ENCODE peak calls at places on chromosomes 6 and 20, in five cellular contexts. C is neuronal stem cell, K is mesenchymal stem cell, A is H1, I is trophoblast cell. U is an unnamed sample.

GRCh38 chr20:62336329-62336728 is 30.8 kb downstream of the LAMA5 start:
- DNase-seq in C (no peak), K (no peak), A (no peak), I (peak; percentile 47), U (no peak)

GRCh38 chr6:4413073-4413472 is 277.7 kb upstream of the ECI2 start:
- DNase-seq in C (no peak), K (peak; percentile 49), A (no peak), I (no peak), U (no peak)

GRCh38 chr6:27839303-27840081 is 72.7 kb downstream of the OR2B2 start:
- DNase-seq in C (no peak), K (peak; percentile 72), A (no peak), I (peak; percentile 10), U (no peak)

GRCh38 chr6:101232946-101233345 is 160.6 kb upstream of the GRIK2 start:
- DNase-seq in C (no peak), K (no peak), A (no peak), I (no peak), U (no peak)

GRCh38 chr6:11522819-11523218 is 14.7 kb upstream of the TMEM170B start:
- DNase-seq in C (no peak), K (no peak), A (no peak), I (no peak), U (no peak)

GRCh38 chr20:10864076-10864672 is 190.4 kb upstream of the JAG1 start:
- DNase-seq in C (no peak), K (peak; percentile 6), A (no peak), I (no peak), U (peak; percentile 47)

GRCh38 chr20:37343212-37343993 is 2.5 kb upstream of the SRC start:
- DNase-seq in C (no peak), K (no peak), A (no peak), I (no peak), U (no peak)

GRCh38 chr6:157999100-158000051 is 17.7 kb downstream of the SYNJ2 start:
- DNase-seq in C (no peak), K (no peak), A (no peak), I (no peak), U (no peak)

GRCh38 chr20:2879148-2879547 is 5.9 kb downstream of the PTPRA start:
- DNase-seq in C (no peak), K (no peak), A (no peak), I (no peak), U (no peak)

GRCh38 chr20:33702861-33703260 is 16.7 kb upstream of the E2F1 start:
- DNase-seq in C (no peak), K (no peak), A (no peak), I (no peak), U (no peak)

GRCh38 chr20:4713401-4713800 is 8.3 kb upstream of the PRND start:
- DNase-seq in C (no peak), K (no peak), A (no peak), I (peak; percentile 77), U (no peak)

GRCh38 chr6:68038815-68039408 is 596.2 kb upstream of the ADGRB3 start:
- DNase-seq in C (no peak), K (no peak), A (peak; percentile 52), I (no peak), U (peak; percentile 70)

GRCh38 chr20:11521831-11522230 is 395.9 kb upstream of the BTBD3 start:
- DNase-seq in C (no peak), K (no peak), A (no peak), I (no peak), U (no peak)

GRCh38 chr6:85660181-85660611 is 17.5 kb upstream of the SYNCRIP start:
- DNase-seq in C (no peak), K (peak; percentile 93), A (no peak), I (no peak), U (no peak)

GRCh38 chr6:44512868-44513641 is 125.5 kb downstream of the CDC5L start:
- DNase-seq in C (no peak), K (no peak), A (peak; percentile 26), I (no peak), U (peak; percentile 24)

GRCh38 chr6:129671442-129672344 is 38.3 kb downstream of the ARHGAP18 start:
- DNase-seq in C (no peak), K (no peak), A (no peak), I (no peak), U (no peak)

GRCh38 chr20:14700641-14700965 is 363.2 kb upstream of the FLRT3 start:
- DNase-seq in C (no peak), K (peak; percentile 20), A (no peak), I (no peak), U (no peak)

GRCh38 chr6:163392533-163392932 is 22.0 kb upstream of the QKI start:
- DNase-seq in C (no peak), K (peak; percentile 46), A (no peak), I (peak; percentile 96), U (no peak)

DNA sequence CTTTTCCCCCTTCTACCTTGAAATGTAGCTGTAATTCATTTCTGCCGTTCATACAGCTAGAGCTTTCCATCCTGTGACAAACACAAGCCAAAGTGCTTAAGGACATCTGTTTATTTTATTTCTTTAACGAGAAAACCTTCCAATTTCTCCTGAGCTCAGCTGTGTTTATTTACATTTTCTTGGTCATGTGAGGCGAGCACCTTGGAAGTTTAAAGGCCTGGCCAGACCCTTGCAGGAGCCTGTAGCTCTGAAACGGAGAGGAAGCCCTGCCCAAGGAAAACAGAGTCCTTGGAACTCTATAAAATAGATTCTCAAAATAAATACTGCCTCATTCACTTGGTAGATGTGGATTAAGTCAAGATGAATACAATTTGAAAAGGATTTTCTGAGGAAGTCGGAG is 223.1 kb downstream of the EYA2 start:
- DNase-seq in C (no peak), K (no peak), A (no peak), I (no peak), U (no peak)
- H3K4me2 ChIP-seq in C (no peak overlapping the region), K (no peak overlapping the region), A (no peak overlapping the region), I (no peak overlapping the region), U (no peak overlapping the region)

GRCh38 chr20:24608926-24609667 is 139.7 kb downstream of the SYNDIG1 start:
- DNase-seq in C (no peak), K (no peak), A (no peak), I (no peak), U (no peak)

GRCh38 chr20:24611360-24612140 is 142.1 kb downstream of the SYNDIG1 start:
- DNase-seq in C (no peak), K (no peak), A (no peak), I (no peak), U (no peak)

GRCh38 chr20:24610341-24611115 is 141.1 kb downstream of the SYNDIG1 start:
- DNase-seq in C (no peak), K (no peak), A (no peak), I (no peak), U (no peak)

GRCh38 chr20:24607402-24607801 is 138.0 kb downstream of the SYNDIG1 start:
- DNase-seq in C (no peak), K (no peak), A (no peak), I (no peak), U (no peak)

DNA sequence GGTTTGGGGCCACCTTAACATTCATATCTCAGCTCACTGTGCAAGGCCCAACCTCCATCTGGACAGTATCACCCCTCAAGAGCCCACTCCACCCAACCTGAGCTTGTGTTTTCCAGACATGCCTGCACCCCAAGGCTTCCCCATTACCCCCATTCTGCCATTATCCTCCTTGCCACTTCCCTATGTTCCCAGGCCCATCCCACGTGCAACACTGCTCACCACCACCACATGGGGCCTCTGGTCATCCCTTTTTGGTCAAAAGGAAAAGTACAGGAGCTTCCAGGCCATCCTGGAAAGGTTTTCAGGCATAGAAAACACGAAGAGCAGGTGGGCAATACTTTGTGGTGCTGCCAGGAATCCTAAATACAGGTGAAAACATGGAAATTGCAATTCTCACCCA is 140.3 kb downstream of the SYNDIG1 start:
- DNase-seq in C (no peak), K (no peak), A (no peak), I (no peak), U (no peak)
- H2BK12ac ChIP-seq in C (no peak overlapping the region), K (no peak overlapping the region), A (peak overlapping the region; percentile 1), I (no peak overlapping the region), U (no peak overlapping the region)

GRCh38 chr6:87905101-87905517 is 142.5 kb upstream of the SPACA1 start:
- DNase-seq in C (no peak), K (no peak), A (no peak), I (no peak), U (no peak)

GRCh38 chr6:87909849-87910248 is 137.8 kb upstream of the SPACA1 start:
- DNase-seq in C (no peak), K (no peak), A (no peak), I (no peak), U (no peak)

GRCh38 chr6:87912102-87912501 is 135.5 kb upstream of the SPACA1 start:
- DNase-seq in C (no peak), K (no peak), A (no peak), I (no peak), U (no peak)

GRCh38 chr6:87907521-87907920 is 140.1 kb upstream of the SPACA1 start:
- DNase-seq in C (no peak), K (peak; percentile 27), A (no peak), I (no peak), U (no peak)

GRCh38 chr6:87908978-87909802 is 138.5 kb upstream of the SPACA1 start:
- DNase-seq in C (no peak), K (no peak), A (no peak), I (no peak), U (no peak)
- H3K4me2 ChIP-seq in C (no peak overlapping the region), K (no peak overlapping the region), A (no peak overlapping the region), I (no peak overlapping the region), U (no peak overlapping the region)

GRCh38 chr6:38453302-38453701 is 186.4 kb downstream of the BTBD9 start:
- DNase-seq in C (no peak), K (no peak), A (no peak), I (no peak), U (no peak)
- H2BK12ac ChIP-seq in C (no peak overlapping the region), K (no peak overlapping the region), A (no peak overlapping the region), I (no peak overlapping the region), U (no peak overlapping the region)